ENCODE peak calls at places on chromosome 4, in five cellular contexts. One of them, this sample, is unnamed.

GRCh38 chr4:118898684-118899138 is 10.1 kb downstream of the SYNPO2 start:
- DNase-seq in fibroblast of lung: no peak
- DNase-seq in IMR-90: no peak
- DNase-seq in ovary: peak; percentile 62
- DNase-seq in AG04450: no peak
- DNase-seq in this sample: no peak

GRCh38 chr4:108149588-108150380 is 18.9 kb downstream of the LEF1 start:
- DNase-seq in ovary: no peak
- DNase-seq in fibroblast of lung: peak; percentile 84
- DNase-seq in AG04450: no peak
- DNase-seq in IMR-90: no peak
- DNase-seq in this sample: no peak

GRCh38 chr4:183637461-183637860 is 21.5 kb downstream of the RWDD4 start:
- DNase-seq in fibroblast of lung: peak; percentile 73
- DNase-seq in ovary: no peak
- DNase-seq in AG04450: no peak
- DNase-seq in IMR-90: peak; percentile 53
- DNase-seq in this sample: no peak

GRCh38 chr4:74768857-74769525 is 25.3 kb downstream of the BTC start:
- DNase-seq in ovary: no peak
- DNase-seq in AG04450: no peak
- DNase-seq in fibroblast of lung: peak; percentile 49
- DNase-seq in IMR-90: peak; percentile 9
- DNase-seq in this sample: no peak

GRCh38 chr4:156790866-156791265 is 180.7 kb downstream of the PDGFC start:
- DNase-seq in IMR-90: peak; percentile 73
- DNase-seq in fibroblast of lung: peak; percentile 93
- DNase-seq in AG04450: no peak
- DNase-seq in ovary: no peak
- DNase-seq in this sample: no peak

GRCh38 chr4:137587796-137588195 is 55.5 kb upstream of the PCDH18 start:
- DNase-seq in IMR-90: no peak
- DNase-seq in AG04450: no peak
- DNase-seq in fibroblast of lung: peak; percentile 71
- DNase-seq in ovary: no peak
- DNase-seq in this sample: no peak

GRCh38 chr4:150325872-150326271 is 247.6 kb downstream of the DCLK2 start:
- DNase-seq in AG04450: no peak
- DNase-seq in IMR-90: no peak
- DNase-seq in ovary: no peak
- DNase-seq in fibroblast of lung: no peak
- DNase-seq in this sample: no peak

GRCh38 chr4:109574443-109574850 is 14.4 kb downstream of the MCUB start:
- DNase-seq in fibroblast of lung: no peak
- DNase-seq in IMR-90: no peak
- DNase-seq in AG04450: no peak
- DNase-seq in ovary: no peak
- DNase-seq in this sample: no peak

GRCh38 chr4:108172780-108173598 is 4.3 kb upstream of the LEF1 start:
- DNase-seq in ovary: peak; percentile 75
- DNase-seq in IMR-90: no peak
- DNase-seq in fibroblast of lung: peak; percentile 67
- DNase-seq in AG04450: no peak
- DNase-seq in this sample: peak; percentile 73

GRCh38 chr4:102959503-102959902 is 60.0 kb downstream of the SLC9B1 start:
- DNase-seq in ovary: no peak
- DNase-seq in IMR-90: no peak
- DNase-seq in fibroblast of lung: no peak
- DNase-seq in AG04450: no peak
- DNase-seq in this sample: no peak

GRCh38 chr4:71239365-71239764 is 99.5 kb upstream of the SLC4A4 start:
- DNase-seq in ovary: no peak
- DNase-seq in IMR-90: peak; percentile 66
- DNase-seq in AG04450: no peak
- DNase-seq in fibroblast of lung: peak; percentile 72
- DNase-seq in this sample: no peak

GRCh38 chr4:74543247-74543670 is 98.3 kb downstream of the AREG start:
- DNase-seq in IMR-90: no peak
- DNase-seq in fibroblast of lung: peak; percentile 48
- DNase-seq in AG04450: no peak
- DNase-seq in ovary: no peak
- DNase-seq in this sample: no peak

GRCh38 chr4:148443550-148444295 is 1.5 kb upstream of the NR3C2 start:
- DNase-seq in IMR-90: no peak
- DNase-seq in ovary: peak; percentile 71
- DNase-seq in AG04450: no peak
- DNase-seq in fibroblast of lung: peak; percentile 3
- DNase-seq in this sample: peak; percentile 82

GRCh38 chr4:6360385-6360784 is 90.7 kb downstream of the WFS1 start:
- DNase-seq in IMR-90: no peak
- DNase-seq in ovary: no peak
- DNase-seq in AG04450: no peak
- DNase-seq in fibroblast of lung: peak; percentile 6
- DNase-seq in this sample: no peak

GRCh38 chr4:176778063-176778462 is 14.7 kb downstream of the VEGFC start:
- DNase-seq in AG04450: no peak
- DNase-seq in ovary: no peak
- DNase-seq in fibroblast of lung: peak; percentile 89
- DNase-seq in IMR-90: peak; percentile 79
- DNase-seq in this sample: no peak

GRCh38 chr4:139014391-139015268 is 951 bp upstream of the NOCT start:
- DNase-seq in IMR-90: peak; percentile 94
- DNase-seq in fibroblast of lung: peak; percentile 96
- DNase-seq in ovary: no peak
- DNase-seq in AG04450: peak; percentile 84
- DNase-seq in this sample: no peak

GRCh38 chr4:29304595-29304994 is 1415.6 kb upstream of the PCDH7 start:
- DNase-seq in ovary: no peak
- DNase-seq in AG04450: no peak
- DNase-seq in fibroblast of lung: no peak
- DNase-seq in IMR-90: peak; percentile 42
- DNase-seq in this sample: no peak

GRCh38 chr4:22688236-22688635 is 4.5 kb upstream of the GBA3 start:
- DNase-seq in fibroblast of lung: peak; percentile 81
- DNase-seq in ovary: no peak
- DNase-seq in IMR-90: no peak
- DNase-seq in AG04450: no peak
- DNase-seq in this sample: no peak

GRCh38 chr4:51842167-51842553 is 793 bp upstream of the DCUN1D4 start:
- DNase-seq in AG04450: no peak
- DNase-seq in ovary: peak; percentile 47
- DNase-seq in IMR-90: peak; percentile 25
- DNase-seq in fibroblast of lung: no peak
- DNase-seq in this sample: no peak

GRCh38 chr4:32087211-32087610 is 1367.0 kb downstream of the PCDH7 start:
- DNase-seq in fibroblast of lung: no peak
- DNase-seq in AG04450: no peak
- DNase-seq in IMR-90: no peak
- DNase-seq in ovary: no peak
- DNase-seq in this sample: no peak

GRCh38 chr4:86755388-86755787 is 93.8 kb downstream of the SLC10A6 start:
- DNase-seq in ovary: no peak
- DNase-seq in IMR-90: no peak
- DNase-seq in AG04450: no peak
- DNase-seq in fibroblast of lung: no peak
- DNase-seq in this sample: no peak

GRCh38 chr4:86757468-86757867 is 91.7 kb downstream of the SLC10A6 start:
- DNase-seq in ovary: no peak
- DNase-seq in IMR-90: no peak
- DNase-seq in AG04450: no peak
- DNase-seq in fibroblast of lung: no peak
- DNase-seq in this sample: no peak

GRCh38 chr4:86762649-86763048 is 86.5 kb downstream of the SLC10A6 start:
- DNase-seq in fibroblast of lung: no peak
- DNase-seq in ovary: no peak
- DNase-seq in IMR-90: no peak
- DNase-seq in AG04450: no peak
- DNase-seq in this sample: no peak

DNA sequence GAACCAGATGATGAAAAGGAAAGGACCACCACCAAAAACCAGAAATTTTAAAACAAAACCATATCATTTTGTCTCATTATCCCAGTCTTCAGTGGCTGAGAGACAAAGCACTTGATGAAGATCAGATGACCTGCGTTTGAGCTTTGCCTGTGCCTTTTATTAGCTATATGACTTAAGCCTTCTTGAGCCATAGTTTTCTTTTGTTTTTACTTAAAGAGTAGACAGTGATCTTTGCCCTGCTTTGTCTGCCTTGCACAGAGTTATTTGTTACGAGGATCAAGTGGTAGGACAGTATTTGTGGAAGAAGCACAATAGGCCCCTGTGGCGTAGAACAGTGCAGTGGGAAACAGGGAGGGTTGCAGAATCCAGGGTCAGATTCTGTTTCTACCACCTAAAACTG is 89.9 kb downstream of the SLC10A6 start:
- DNase-seq in AG04450: no peak
- DNase-seq in ovary: no peak
- DNase-seq in fibroblast of lung: no peak
- DNase-seq in IMR-90: no peak
- DNase-seq in this sample: no peak
- H3K9me3 ChIP-seq in AG04450: no peaks in the 10 kb centered on the region
- H3K9me3 ChIP-seq in ovary: no peaks in the 10 kb centered on the region
- H3K9me3 ChIP-seq in fibroblast of lung: no peaks in the 10 kb centered on the region
- H3K9me3 ChIP-seq in IMR-90: no peaks in the 10 kb centered on the region
- H3K9me3 ChIP-seq in this sample: no peaks in the 10 kb centered on the region

GRCh38 chr4:82380344-82380743 is 6.6 kb upstream of the HNRNPD start:
- DNase-seq in IMR-90: no peak
- DNase-seq in ovary: no peak
- DNase-seq in AG04450: no peak
- DNase-seq in fibroblast of lung: no peak
- DNase-seq in this sample: no peak
- TF ChIP-seq CTCF in IMR-90: no peak
- TF ChIP-seq CTCF in ovary: no peak
- TF ChIP-seq CTCF in AG04450: no peak
- TF ChIP-seq CTCF in fibroblast of lung: no peak
- TF ChIP-seq CTCF in this sample: no peak

GRCh38 chr4:99857302-99857701 is 36.9 kb downstream of the LAMTOR3 start:
- DNase-seq in IMR-90: no peak
- DNase-seq in fibroblast of lung: no peak
- DNase-seq in AG04450: no peak
- DNase-seq in ovary: no peak
- DNase-seq in this sample: no peak
- H3K27ac ChIP-seq in IMR-90: no peak overlapping the region
- H3K27ac ChIP-seq in fibroblast of lung: no peak overlapping the region
- H3K27ac ChIP-seq in AG04450: no peak overlapping the region
- H3K27ac ChIP-seq in ovary: no peak overlapping the region
- H3K27ac ChIP-seq in this sample: peak overlapping the region; percentile 9

GRCh38 chr4:18394656-18395055 is 373.1 kb upstream of the LCORL start:
- DNase-seq in ovary: no peak
- DNase-seq in fibroblast of lung: no peak
- DNase-seq in AG04450: no peak
- DNase-seq in IMR-90: no peak
- DNase-seq in this sample: no peak

GRCh38 chr4:18388029-18388428 is 366.5 kb upstream of the LCORL start:
- DNase-seq in IMR-90: no peak
- DNase-seq in ovary: no peak
- DNase-seq in AG04450: no peak
- DNase-seq in fibroblast of lung: no peak
- DNase-seq in this sample: no peak

GRCh38 chr4:18391370-18391728 is 369.8 kb upstream of the LCORL start:
- DNase-seq in ovary: no peak
- DNase-seq in AG04450: no peak
- DNase-seq in IMR-90: no peak
- DNase-seq in fibroblast of lung: no peak
- DNase-seq in this sample: no peak

GRCh38 chr4:18389118-18389517 is 367.6 kb upstream of the LCORL start:
- DNase-seq in AG04450: no peak
- DNase-seq in ovary: no peak
- DNase-seq in IMR-90: no peak
- DNase-seq in fibroblast of lung: no peak
- DNase-seq in this sample: no peak

DNA sequence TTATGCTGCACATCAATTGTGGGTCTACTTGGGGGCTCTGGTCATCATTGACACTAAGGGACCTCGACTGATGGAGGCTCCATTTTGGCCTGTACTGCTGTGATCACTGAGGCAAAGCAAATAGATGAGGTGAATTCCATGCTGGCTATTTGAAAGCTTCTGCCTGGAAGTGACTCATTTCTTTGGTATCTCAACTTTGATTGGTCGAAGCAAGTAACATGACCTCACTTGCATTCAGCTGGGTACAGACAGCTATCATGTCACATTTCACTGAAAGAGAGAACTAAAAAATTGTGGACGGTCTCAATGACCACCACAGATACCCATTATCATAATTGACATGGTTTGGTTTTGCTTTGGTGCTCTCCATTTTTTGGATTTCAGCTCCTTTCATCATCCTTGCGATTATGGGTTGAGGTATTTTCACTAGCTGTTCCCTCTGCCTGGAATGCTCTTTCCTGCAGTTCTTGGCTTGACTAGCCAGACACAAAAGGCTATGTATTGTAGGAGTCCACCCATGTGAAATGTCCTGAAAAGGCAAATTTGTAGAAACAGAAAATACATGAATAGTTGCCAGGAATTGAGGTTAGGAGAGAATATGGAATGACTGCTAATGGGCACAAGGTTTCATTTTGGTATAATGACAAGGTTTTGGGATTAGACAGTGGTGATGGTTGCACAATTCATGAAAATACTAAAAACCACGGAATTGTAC is 369.3 kb upstream of the LCORL start:
- DNase-seq in ovary: no peak
- DNase-seq in IMR-90: no peak
- DNase-seq in fibroblast of lung: peak; percentile 6
- DNase-seq in AG04450: no peak
- DNase-seq in this sample: no peak
- H3K9me3 ChIP-seq in ovary: no peaks in the 10 kb centered on the region
- H3K9me3 ChIP-seq in IMR-90: peaks cover 6% of the 10 kb centered on the region
- H3K9me3 ChIP-seq in fibroblast of lung: no peaks in the 10 kb centered on the region
- H3K9me3 ChIP-seq in AG04450: no peaks in the 10 kb centered on the region
- H3K9me3 ChIP-seq in this sample: no peaks in the 10 kb centered on the region

DNA sequence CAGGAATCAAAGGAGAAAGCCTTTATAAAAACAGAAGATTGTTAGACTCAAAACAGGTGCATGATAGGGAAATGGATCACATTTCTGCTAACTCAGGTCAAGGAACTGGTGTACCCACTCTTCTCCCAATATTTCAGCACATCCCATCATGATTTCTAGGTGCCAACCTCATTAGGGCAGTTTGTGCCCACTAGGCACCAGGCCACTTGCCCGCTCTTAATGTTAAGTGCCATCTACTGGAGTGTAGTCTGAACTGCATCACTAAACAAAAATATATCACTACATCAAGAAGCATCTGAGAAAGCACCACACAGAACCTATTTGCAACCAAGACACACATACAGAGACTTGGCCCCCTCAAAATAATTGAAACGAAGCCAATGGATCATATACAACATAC is 140.4 kb upstream of the GRID2 start:
- DNase-seq in ovary: no peak
- DNase-seq in IMR-90: peak; percentile 7
- DNase-seq in fibroblast of lung: no peak
- DNase-seq in AG04450: no peak
- DNase-seq in this sample: no peak
- TF ChIP-seq CTCF in ovary: no peak
- TF ChIP-seq CTCF in IMR-90: peak; percentile 37
- TF ChIP-seq CTCF in fibroblast of lung: peak; percentile 15
- TF ChIP-seq CTCF in AG04450: peak; percentile 46
- TF ChIP-seq CTCF in this sample: no peak